ENCODE peak calls at places on chromosomes 7 and 10, in five cellular contexts. W is cardiac muscle cell, Y is esophagus squamous epithelium, Z is foreskin fibroblast, D is BJ. Q is an unnamed sample.

GRCh38 chr7:140478361-140479061 is 794 bp downstream of the MKRN1 start:
- DNase-seq in Y (no peak), Z (peak; percentile 20), W (peak; percentile 71), D (no peak), Q (no peak)

GRCh38 chr7:55140221-55140980 is 121.6 kb downstream of the EGFR start:
- DNase-seq in Z (peak; percentile 71), W (no peak), Y (no peak), D (no peak), Q (peak; percentile 23)

GRCh38 chr10:121374121-121374520 is 224.1 kb downstream of the FGFR2 start:
- DNase-seq in W (no peak), D (no peak), Z (no peak), Y (no peak), Q (no peak)

GRCh38 chr7:112080441-112080840 is 125.8 kb downstream of the DOCK4 start:
- DNase-seq in Y (no peak), D (peak; percentile 5), W (no peak), Z (peak; percentile 90), Q (peak; percentile 89)

GRCh38 chr7:3431306-3431705 is 130.3 kb downstream of the SDK1 start:
- DNase-seq in Z (peak; percentile 6), D (no peak), Y (no peak), W (no peak), Q (no peak)

GRCh38 chr7:155618708-155619633 is 25.5 kb upstream of the RBM33 start:
- DNase-seq in Y (no peak), D (no peak), Z (peak; percentile 33), W (no peak), Q (peak; percentile 72)

GRCh38 chr7:1046722-1047679 is 2.7 kb downstream of the GPR146 start:
- DNase-seq in D (no peak), W (no peak), Z (no peak), Y (no peak), Q (no peak)

GRCh38 chr10:118173326-118173725 is 126.6 kb upstream of the RAB11FIP2 start:
- DNase-seq in Z (no peak), W (no peak), Y (no peak), D (no peak), Q (no peak)

GRCh38 chr10:7512487-7512886 is 101.7 kb upstream of the SFMBT2 start:
- DNase-seq in D (no peak), W (no peak), Z (no peak), Y (no peak), Q (no peak)

GRCh38 chr10:112955736-112956421 is 5.8 kb downstream of the TCF7L2 start:
- DNase-seq in D (peak; percentile 70), Z (peak; percentile 90), W (no peak), Y (no peak), Q (no peak)

GRCh38 chr10:112958275-112958995 is 8.4 kb downstream of the TCF7L2 start:
- DNase-seq in W (no peak), Y (no peak), Z (peak; percentile 88), D (peak; percentile 98), Q (peak; percentile 85)

GRCh38 chr10:112957589-112958202 is 7.6 kb downstream of the TCF7L2 start:
- DNase-seq in D (no peak), Z (no peak), W (no peak), Y (no peak), Q (no peak)

GRCh38 chr10:112954974-112955735 is 5.1 kb downstream of the TCF7L2 start:
- DNase-seq in W (no peak), Y (no peak), Z (no peak), D (no peak), Q (no peak)

GRCh38 chr10:112956631-112957350 is 6.7 kb downstream of the TCF7L2 start:
- DNase-seq in Y (no peak), Z (no peak), W (no peak), D (no peak), Q (no peak)
- H3K4me3 ChIP-seq in Y (no peak overlapping the region), Z (no peak overlapping the region), W (no peak overlapping the region), D (no peak overlapping the region), Q (no peak overlapping the region)

DNA sequence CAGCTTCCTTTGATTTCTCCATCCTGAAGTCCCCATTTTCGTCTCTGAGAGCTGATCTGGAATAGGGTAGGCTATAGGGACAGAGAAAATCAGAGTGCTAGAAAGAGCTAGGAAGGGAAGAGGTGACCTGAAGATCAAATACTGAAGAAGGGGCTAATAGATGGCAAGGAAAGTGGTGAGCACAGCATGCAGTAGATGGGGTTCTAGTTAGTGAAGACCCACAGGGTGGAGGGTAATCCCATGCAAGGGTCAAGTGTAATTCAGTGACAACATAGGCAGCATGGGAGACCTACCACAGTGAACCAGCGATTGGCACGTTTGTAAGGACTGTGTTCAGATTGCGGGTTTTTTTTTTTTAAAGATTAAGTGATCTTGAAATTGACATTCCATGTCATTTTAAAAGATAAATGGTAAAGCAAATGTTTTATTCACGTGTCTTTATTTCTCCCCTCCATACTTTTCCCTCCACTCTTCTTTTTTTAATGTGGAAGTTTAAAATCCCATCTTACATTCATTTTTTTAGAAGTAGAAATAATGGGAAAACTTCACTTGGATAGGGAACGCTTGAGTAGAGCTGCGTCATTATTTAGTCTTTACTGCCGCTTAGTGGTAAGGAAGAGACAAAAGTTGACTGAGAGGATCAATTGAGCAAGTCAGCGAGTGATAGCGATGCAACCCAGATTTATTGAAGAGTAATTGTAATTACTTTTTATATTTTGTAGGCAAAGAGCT is 21.0 kb upstream of the ABI1 start:
- DNase-seq in Y (no peak), Z (peak; percentile 45), D (no peak), W (peak; percentile 70), Q (no peak)
- H3K4me3 ChIP-seq in Y (no peak overlapping the region), Z (no peak overlapping the region), D (no peak overlapping the region), W (no peak overlapping the region), Q (no peak overlapping the region)

GRCh38 chr7:16083931-16084330 is 337.4 kb downstream of the CRPPA start:
- DNase-seq in D (no peak), W (no peak), Z (no peak), Y (no peak), Q (no peak)
- H3K4me3 ChIP-seq in D (no peak overlapping the region), W (no peak overlapping the region), Z (no peak overlapping the region), Y (no peak overlapping the region), Q (no peak overlapping the region)

DNA sequence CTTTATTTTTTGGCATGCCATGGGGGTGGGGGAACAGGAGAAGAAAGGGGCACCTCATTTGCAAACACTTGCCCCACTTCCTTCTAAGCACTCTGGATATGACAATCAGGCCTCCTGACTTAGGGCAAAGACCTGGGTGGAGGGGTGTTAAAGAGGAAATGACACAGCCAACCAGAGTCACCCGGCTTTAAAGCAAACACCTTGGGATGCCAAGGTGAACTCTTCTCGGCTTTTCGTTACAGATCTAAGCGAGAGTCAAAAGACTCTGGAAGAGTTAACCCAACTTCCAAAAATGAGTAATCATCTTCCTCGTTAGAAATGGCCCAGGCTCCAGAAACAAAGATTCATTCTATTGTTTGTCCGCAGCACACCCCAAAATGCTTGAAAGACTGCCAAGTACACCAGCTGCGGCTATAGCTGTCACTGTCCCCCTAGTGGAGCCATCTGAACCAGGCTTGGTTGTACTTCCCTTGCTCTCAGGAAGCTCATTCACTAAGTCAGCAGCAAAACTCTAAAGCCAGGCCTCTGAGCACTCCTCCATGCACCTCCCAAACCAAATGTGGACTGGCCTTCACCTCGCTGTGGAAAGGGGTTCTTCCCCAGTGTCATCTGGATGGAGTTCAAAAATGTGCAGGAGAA is 24.8 kb downstream of the FAM53B start:
- DNase-seq in Y (peak; percentile 26), D (no peak), Z (peak; percentile 65), W (no peak), Q (no peak)
- H3K4me3 ChIP-seq in Y (peak overlapping the region; percentile 9), D (no peak overlapping the region), Z (no peak overlapping the region), W (no peak overlapping the region), Q (no peak overlapping the region)

DNA sequence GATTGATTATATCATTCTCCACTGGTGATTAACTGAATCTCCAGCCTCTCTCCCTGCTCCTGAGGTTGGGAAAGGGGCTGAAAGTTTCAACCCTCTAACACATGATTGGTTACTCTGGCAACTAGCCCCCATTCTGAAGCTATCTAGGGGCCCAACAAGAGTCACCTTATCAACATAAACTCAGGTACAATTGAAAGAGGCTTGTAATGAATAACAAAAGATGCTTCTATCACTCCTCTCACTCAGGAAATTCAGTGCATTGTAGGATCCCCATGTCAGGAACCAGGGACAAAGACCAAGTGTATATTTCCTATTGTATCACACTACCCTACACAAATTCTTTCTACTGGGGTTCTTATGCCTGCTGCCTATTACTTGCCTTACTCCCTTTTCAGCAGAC is 123.9 kb upstream of the SLC13A1 start:
- DNase-seq in D (no peak), W (no peak), Y (no peak), Z (no peak), Q (no peak)
- H3K4me3 ChIP-seq in D (no peak overlapping the region), W (no peak overlapping the region), Y (no peak overlapping the region), Z (no peak overlapping the region), Q (no peak overlapping the region)

GRCh38 chr10:131978851-131979250 is 2.9 kb downstream of the BNIP3 start:
- DNase-seq in Y (no peak), Z (no peak), W (no peak), D (no peak), Q (no peak)
- H3K4me3 ChIP-seq in Y (no peak overlapping the region), Z (no peak overlapping the region), W (peak overlapping the region; percentile 97), D (peak overlapping the region; percentile 90), Q (no peak overlapping the region)

DNA sequence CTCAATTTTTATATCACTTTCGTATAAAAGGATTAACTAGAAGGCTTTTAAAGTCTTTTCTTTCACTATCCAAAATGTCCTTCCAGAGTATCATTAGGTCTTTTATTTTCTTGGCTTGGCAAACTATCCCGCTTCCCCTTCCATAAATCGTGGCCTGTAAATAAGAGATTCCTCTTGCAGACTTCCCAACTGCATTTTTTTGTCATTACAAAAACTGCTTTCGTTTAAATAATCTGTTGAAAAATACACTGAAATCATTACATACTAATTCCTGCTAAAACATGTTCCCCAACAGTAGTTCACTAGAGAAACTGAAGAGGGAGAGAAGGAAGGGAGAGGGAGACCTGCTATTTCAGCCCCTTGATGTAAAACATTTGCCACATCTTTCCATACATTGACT is 48.8 kb upstream of the STK17A start:
- DNase-seq in Z (peak; percentile 31), Y (no peak), W (no peak), D (peak; percentile 72), Q (no peak)
- H3K4me3 ChIP-seq in Z (no peak overlapping the region), Y (no peak overlapping the region), W (no peak overlapping the region), D (no peak overlapping the region), Q (no peak overlapping the region)

DNA sequence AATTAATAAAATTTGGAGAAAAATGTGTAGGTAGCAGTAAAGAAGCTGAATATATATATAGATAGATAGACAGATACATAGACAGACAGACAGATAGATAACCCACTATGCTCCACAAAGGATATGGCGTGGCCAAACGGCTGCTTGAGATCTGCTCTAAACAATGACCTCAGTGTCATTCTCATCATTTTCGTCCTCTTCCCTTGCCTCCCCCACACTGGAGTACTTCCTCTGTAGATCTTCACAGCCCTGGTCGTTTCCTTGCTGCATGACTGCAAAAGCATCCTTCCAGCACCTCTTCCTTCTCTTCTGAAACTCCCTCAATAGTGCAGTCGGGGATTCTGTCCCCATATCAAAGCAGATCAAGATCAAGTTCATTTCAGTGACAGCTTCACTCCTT is 35.6 kb upstream of the ATP6V0A4 start:
- DNase-seq in Z (no peak), Y (no peak), W (no peak), D (no peak), Q (no peak)
- H3K4me3 ChIP-seq in Z (no peak overlapping the region), Y (no peak overlapping the region), W (no peak overlapping the region), D (no peak overlapping the region), Q (no peak overlapping the region)

Q was measured in kidney epithelial cell.